ENCODE peak calls at places on chromosome 5, in six cellular contexts. L, A, H, N, B and P are unnamed samples. For H3K4me1, the result is how much of the 10 kb centered on the place peaks cover.

GRCh38 chr5:108801776-108802175 is 54.1 kb downstream of the FER start:
- DNase-seq in L (no peak), A (peak), H (no peak), N (no peak), B (no peak), P (no peak)

GRCh38 chr5:59287884-59288283 is 605.6 kb downstream of the PDE4D start:
- DNase-seq in L (no peak), A (no peak), H (no peak), N (no peak), B (no peak), P (no peak)

GRCh38 chr5:122705876-122706275 is 69.0 kb upstream of the SNX2 start:
- DNase-seq in L (no peak), A (no peak), H (no peak), N (peak), B (no peak), P (no peak)

GRCh38 chr5:179317411-179318192 is 27.7 kb downstream of the ADAMTS2 start:
- DNase-seq in L (peak), A (no peak), H (no peak), N (no peak), B (no peak), P (no peak)

GRCh38 chr5:173707392-173707791 is 90.9 kb upstream of the BOD1 start:
- DNase-seq in L (no peak), A (peak), H (no peak), N (no peak), B (peak), P (peak)

GRCh38 chr5:156815988-156816599 is 34.0 kb upstream of the PPP1R2B start:
- DNase-seq in L (no peak), A (peak), H (peak), N (peak), B (no peak), P (no peak)

GRCh38 chr5:43627028-43627427 is 24.0 kb downstream of the NNT start:
- DNase-seq in L (no peak), A (peak), H (peak), N (peak), B (no peak), P (no peak)

GRCh38 chr5:179257190-179257741 is 88.0 kb downstream of the ADAMTS2 start:
- DNase-seq in L (peak), A (no peak), H (peak), N (no peak), B (no peak), P (no peak)

GRCh38 chr5:108384741-108385140 is 2.8 kb upstream of the FBXL17 start:
- DNase-seq in L (no peak), A (no peak), H (no peak), N (no peak), B (no peak), P (no peak)

GRCh38 chr5:76472338-76473336 is 69.6 kb downstream of the IQGAP2 start:
- DNase-seq in L (no peak), A (no peak), H (no peak), N (no peak), B (no peak), P (no peak)

GRCh38 chr5:93461751-93462150 is 119.3 kb downstream of the NR2F1-AS1 start:
- DNase-seq in L (no peak), A (peak), H (no peak), N (no peak), B (no peak), P (no peak)

GRCh38 chr5:115952579-115952978 is 9.7 kb upstream of the LVRN start:
- DNase-seq in L (no peak), A (no peak), H (no peak), N (no peak), B (no peak), P (no peak)

GRCh38 chr5:55151923-55152842 is 7.8 kb upstream of the GPX8 start:
- DNase-seq in L (no peak), A (peak), H (no peak), N (no peak), B (no peak), P (no peak)

GRCh38 chr5:16065810-16066209 is 113.8 kb downstream of the MARCHF11 start:
- DNase-seq in L (no peak), A (no peak), H (no peak), N (no peak), B (no peak), P (no peak)

GRCh38 chr5:142860291-142860690 is 90.1 kb downstream of the ARHGAP26 start:
- DNase-seq in L (no peak), A (no peak), H (no peak), N (no peak), B (no peak), P (no peak)

GRCh38 chr5:56094579-56095361 is 100.0 kb upstream of the IL6ST start:
- DNase-seq in L (no peak), A (no peak), H (no peak), N (no peak), B (no peak), P (no peak)

GRCh38 chr5:31194458-31194808 is 947 bp downstream of the CDH6 start:
- DNase-seq in L (no peak), A (peak), H (no peak), N (no peak), B (no peak), P (no peak)

GRCh38 chr5:158840193-158840592 is 259.5 kb downstream of the EBF1 start:
- DNase-seq in L (no peak), A (no peak), H (no peak), N (no peak), B (no peak), P (no peak)

GRCh38 chr5:109929371-109929770 is 239.6 kb downstream of the MAN2A1 start:
- DNase-seq in L (no peak), A (no peak), H (no peak), N (no peak), B (no peak), P (no peak)

DNA sequence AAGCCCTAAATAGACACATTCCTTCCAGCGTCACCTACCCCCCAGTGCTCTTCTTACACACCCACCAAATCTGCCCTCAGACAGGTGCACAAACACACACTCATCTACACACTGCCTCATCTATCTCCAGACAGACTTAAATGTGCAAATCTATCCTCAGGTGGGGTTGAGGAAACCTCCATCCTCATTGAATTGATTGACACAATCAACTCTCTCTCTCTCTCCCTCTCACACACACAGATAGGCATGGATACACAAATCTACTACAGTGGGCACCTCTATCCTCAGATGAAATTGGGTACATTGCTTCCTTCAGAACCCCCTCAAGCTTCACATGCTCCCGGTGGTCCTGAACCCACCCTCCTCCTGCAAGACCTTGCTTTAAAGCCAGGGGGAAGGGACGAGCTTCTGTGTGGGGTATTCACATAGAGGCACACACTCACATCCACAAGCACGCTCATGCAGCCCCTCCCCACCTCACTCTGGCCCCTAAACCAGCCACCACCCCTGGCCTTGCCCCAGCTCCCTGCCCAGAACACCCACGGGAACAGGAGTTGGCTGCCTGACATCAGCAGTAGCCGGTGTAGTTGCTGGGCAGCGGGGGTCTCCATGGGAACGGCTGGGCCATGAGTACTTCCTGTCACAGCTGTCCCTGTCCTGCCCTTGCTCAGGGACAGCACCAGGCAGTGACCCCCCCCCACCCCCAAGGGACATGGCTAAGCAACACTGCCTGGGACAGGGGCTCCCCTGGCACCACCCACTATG is 22.8 kb downstream of the PCDH1 start:
- DNase-seq in L (no peak), A (no peak), H (peak), N (no peak), B (no peak), P (no peak)
- H3K4me1 ChIP-seq in L (under half), A (under half), H (under half), N (under half), B (under half), P (under half)

DNA sequence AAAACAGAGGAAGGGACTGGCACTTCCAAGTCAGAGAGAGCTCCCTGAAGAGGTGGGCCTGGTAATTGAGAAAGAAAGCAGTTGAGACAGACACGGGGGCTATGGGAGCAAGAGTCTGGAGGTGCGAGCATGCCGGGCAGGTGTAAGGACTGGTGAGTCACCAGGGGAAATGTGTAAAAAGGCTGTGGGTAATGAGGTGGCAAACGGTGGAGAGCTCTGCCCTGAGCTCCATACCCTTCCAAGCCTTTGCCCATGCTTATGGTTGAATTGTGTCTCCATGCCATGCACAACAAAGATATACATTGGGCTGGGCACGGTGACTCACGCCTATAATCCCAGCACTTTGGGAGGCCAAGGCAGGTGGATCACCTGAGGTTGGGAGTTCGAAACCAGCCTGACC is 18.0 kb upstream of the JADE2 start:
- DNase-seq in L (no peak), A (no peak), H (no peak), N (no peak), B (no peak), P (no peak)
- H3K4me1 ChIP-seq in L (half or more), A (under half), H (half or more), N (under half), B (under half), P (under half)

GRCh38 chr5:140221697-140222223 is 46.8 kb downstream of the CYSTM1 start:
- DNase-seq in L (no peak), A (peak), H (no peak), N (no peak), B (no peak), P (no peak)

GRCh38 chr5:140219068-140219971 is 44.3 kb downstream of the CYSTM1 start:
- DNase-seq in L (no peak), A (no peak), H (peak), N (no peak), B (no peak), P (no peak)

GRCh38 chr5:140222416-140222815 is 47.4 kb downstream of the CYSTM1 start:
- DNase-seq in L (no peak), A (no peak), H (no peak), N (no peak), B (no peak), P (no peak)

GRCh38 chr5:140220698-140221064 is 45.7 kb downstream of the CYSTM1 start:
- DNase-seq in L (no peak), A (no peak), H (no peak), N (no peak), B (no peak), P (no peak)

DNA sequence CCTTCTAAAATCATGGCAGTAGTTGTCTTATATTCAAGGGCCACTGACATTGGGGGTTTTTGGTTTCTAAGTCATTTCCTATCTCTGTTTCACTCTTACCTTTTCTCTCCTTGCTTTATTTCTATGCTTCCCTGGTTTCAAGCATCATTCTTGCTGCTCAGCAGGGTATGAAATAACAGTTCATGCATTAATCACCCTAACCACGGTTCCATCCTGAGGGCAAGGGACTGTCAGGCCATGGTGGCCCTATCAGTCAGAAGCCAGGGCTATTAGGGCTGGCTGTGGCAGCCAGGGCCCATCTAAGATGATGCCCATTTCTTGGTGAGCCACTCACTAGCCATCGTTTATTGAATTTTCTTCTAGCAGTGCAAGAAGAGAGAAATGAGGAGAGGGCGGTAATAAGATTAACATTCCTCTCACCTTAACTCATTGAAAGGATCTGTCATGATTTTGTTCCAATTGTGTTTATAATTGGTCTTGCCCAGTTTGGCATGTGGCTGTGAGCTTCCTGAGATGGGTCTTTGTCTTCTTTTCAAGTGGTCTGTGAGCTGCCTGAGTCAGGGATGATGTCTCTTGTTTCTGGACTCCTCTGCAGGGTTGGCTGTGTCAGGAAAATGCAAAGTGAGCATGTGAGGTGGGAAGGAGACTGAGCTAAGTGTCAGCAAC is 45.2 kb downstream of the CYSTM1 start:
- DNase-seq in L (no peak), A (peak), H (no peak), N (peak), B (no peak), P (no peak)
- H3K4me1 ChIP-seq in L (under half), A (under half), H (half or more), N (under half), B (under half), P (under half)

GRCh38 chr5:133051117-133051546 is 681 bp upstream of the HSPA4 start:
- DNase-seq in L (no peak), A (no peak), H (no peak), N (no peak), B (no peak), P (no peak)

GRCh38 chr5:133048993-133049725 is 2.7 kb upstream of the HSPA4 start:
- DNase-seq in L (no peak), A (peak), H (no peak), N (no peak), B (no peak), P (no peak)

GRCh38 chr5:133049726-133050048 is 2.1 kb upstream of the HSPA4 start:
- DNase-seq in L (no peak), A (no peak), H (no peak), N (no peak), B (no peak), P (no peak)

GRCh38 chr5:133051547-133052316 is at the start of gene HSPA4:
- DNase-seq in L (peak), A (peak), H (peak), N (peak), B (peak), P (peak)

DNA sequence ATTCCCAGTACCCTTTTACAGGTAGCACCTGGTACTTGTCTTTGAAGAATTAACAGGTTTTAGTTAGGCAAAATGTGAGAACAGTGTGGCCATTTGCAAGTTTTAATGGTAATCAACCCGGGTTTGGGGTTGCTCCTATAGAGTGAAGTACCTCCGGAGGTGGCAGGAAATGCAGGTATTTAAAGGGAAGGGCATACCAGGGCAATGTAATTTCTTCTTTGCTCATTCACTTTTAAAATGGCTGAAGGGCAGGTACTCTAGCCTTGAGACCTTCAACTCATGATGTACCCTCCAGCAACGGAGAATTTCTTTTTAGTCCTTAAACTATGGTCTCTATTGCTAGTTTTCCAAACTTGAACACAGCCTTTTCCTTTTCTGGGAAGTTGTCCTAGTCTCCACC is 1.3 kb upstream of the HSPA4 start:
- DNase-seq in L (no peak), A (no peak), H (no peak), N (peak), B (no peak), P (no peak)
- H3K4me1 ChIP-seq in L (under half), A (under half), H (under half), N (under half), B (half or more), P (under half)